ENCODE peak calls at places on chromosomes 5 and 9, in nine cellular contexts. Q is T-helper 1 cell, G is midbrain, X is heart left ventricle, T is HFFc6, E is foreskin melanocyte, Y is KG1, F is iPS-NIHi11, B is coronary artery. I is an unnamed sample.

GRCh38 chr5:1185038-1185651 is 16.2 kb upstream of the SLC6A19 start:
- DNase-seq in Q (no peak), B (no peak), T (no peak), X (no peak), E (no peak), Y (no peak), F (no peak), G (no peak), I (no peak)

GRCh38 chr9:6384732-6385131 is 28.3 kb upstream of the UHRF2 start:
- DNase-seq in B (no peak), F (peak), Y (no peak), X (no peak), T (no peak), Q (no peak), G (no peak), E (no peak), I (no peak)

GRCh38 chr9:113298924-113299770 is 4.0 kb downstream of the RNF183 start:
- DNase-seq in B (no peak), X (no peak), E (no peak), Y (no peak), F (no peak), G (no peak), Q (no peak), T (no peak), I (no peak)

GRCh38 chr5:96256795-96257470 is 176.1 kb downstream of the PCSK1 start:
- DNase-seq in B (no peak), G (peak), Y (no peak), Q (no peak), X (peak), E (no peak), T (peak), F (no peak), I (no peak)

GRCh38 chr5:123157797-123158528 is 68.9 kb downstream of the PRDM6 start:
- DNase-seq in F (no peak), Y (no peak), Q (no peak), T (peak), X (no peak), G (no peak), B (no peak), E (peak), I (peak)

GRCh38 chr9:35820076-35820475 is 5.2 kb upstream of the HINT2 start:
- DNase-seq in X (no peak), G (no peak), T (peak), F (no peak), Y (no peak), E (no peak), Q (no peak), B (no peak), I (no peak)

GRCh38 chr5:79878721-79879336 is 112.2 kb downstream of the MTX3 start:
- DNase-seq in B (no peak), X (no peak), T (no peak), Q (no peak), Y (no peak), E (peak), G (no peak), F (peak), I (no peak)

GRCh38 chr9:110623462-110624025 is 44.0 kb upstream of the SVEP1 start:
- DNase-seq in X (no peak), F (peak), T (peak), Y (peak), B (no peak), G (peak), Q (no peak), E (peak), I (peak)

GRCh38 chr9:137077758-137078693 is 709 bp downstream of the UAP1L1 start:
- DNase-seq in F (no peak), X (no peak), T (no peak), B (no peak), E (no peak), G (no peak), Y (peak), Q (no peak), I (no peak)

GRCh38 chr9:134614256-134614655 is 27.3 kb upstream of the COL5A1 start:
- DNase-seq in B (no peak), T (no peak), E (no peak), G (no peak), Y (no peak), F (no peak), X (no peak), Q (no peak), I (no peak)

GRCh38 chr9:98688710-98689495 is 19.8 kb downstream of the GABBR2 start:
- DNase-seq in X (no peak), B (no peak), Y (no peak), G (no peak), Q (no peak), E (no peak), T (no peak), F (no peak), I (no peak)

GRCh38 chr5:22514231-22514630 is 338.9 kb downstream of the CDH12 start:
- DNase-seq in Q (no peak), Y (no peak), T (no peak), F (no peak), X (no peak), E (no peak), B (no peak), G (no peak), I (no peak)

GRCh38 chr9:104386425-104387069 is 117.5 kb upstream of the OR13F1 start:
- DNase-seq in Q (no peak), X (no peak), T (peak), G (peak), E (peak), B (no peak), Y (no peak), F (peak), I (no peak)

GRCh38 chr5:67494186-67494842 is 297.7 kb upstream of the CD180 start:
- DNase-seq in E (no peak), Y (no peak), G (peak), T (no peak), Q (no peak), F (no peak), B (no peak), X (peak), I (no peak)